ENCODE peak calls at places on chromosomes 12 and 14, in six cellular contexts. Z is iris pigment epithelial cell; N is glomerular endothelial cell; A is naive thymus-derived CD4-positive, alpha-beta T cell; I is kidney epithelial cell; Y is activated CD4-positive, alpha-beta T cell treated with anti-CD3 and anti-CD28 coated beads, Interleukin-2, amount 50 U/mL, for 48 hours. P is an unnamed sample.
A peak's percentile ranks its signal among the peaks of the same experiment; 100 is the strongest.

GRCh38 chr12:32897276-32897615 is 669 bp upstream of the PKP2 start:
- DNase-seq in Z (no peak), N (no peak), A (no peak), I (no peak), Y (no peak), P (no peak)

GRCh38 chr12:124622326-124622725 is 54.9 kb upstream of the NCOR2 start:
- DNase-seq in Z (no peak), N (no peak), A (no peak), I (no peak), Y (no peak), P (no peak)

GRCh38 chr12:50187084-50187900 is 20.1 kb upstream of the CERS5 start:
- DNase-seq in Z (peak; percentile 94), N (no peak), A (no peak), I (no peak), Y (peak; percentile 72), P (no peak)

GRCh38 chr14:99579903-99580570 is 24.0 kb downstream of the CCDC85C start:
- DNase-seq in Z (peak; percentile 40), N (no peak), A (no peak), I (peak; percentile 86), Y (no peak), P (no peak)

GRCh38 chr12:71157601-71158233 is at the start of gene TSPAN8:
- DNase-seq in Z (no peak), N (no peak), A (no peak), I (no peak), Y (no peak), P (no peak)

GRCh38 chr12:82685721-82686222 is 934 bp upstream of the TMTC2 start:
- DNase-seq in Z (peak; percentile 96), N (peak; percentile 54), A (peak; percentile 88), I (peak; percentile 67), Y (peak; percentile 96), P (peak; percentile 62)

GRCh38 chr14:20551606-20552005 is 9.2 kb downstream of the RNASE9 start:
- DNase-seq in Z (no peak), N (no peak), A (no peak), I (no peak), Y (no peak), P (no peak)

GRCh38 chr12:49428652-49429549 is 61.6 kb downstream of the SPATS2 start:
- DNase-seq in Z (peak; percentile 79), N (no peak), A (no peak), I (peak; percentile 42), Y (no peak), P (no peak)

GRCh38 chr12:49482095-49483051 is 56.5 kb upstream of the KCNH3 start:
- DNase-seq in Z (no peak), N (no peak), A (no peak), I (no peak), Y (no peak), P (no peak)

GRCh38 chr14:93954900-93955891 is 21.2 kb downstream of the ASB2 start:
- DNase-seq in Z (no peak), N (no peak), A (no peak), I (no peak), Y (peak; percentile 60), P (no peak)

GRCh38 chr12:24838531-24838950 is 110.4 kb downstream of the BCAT1 start:
- DNase-seq in Z (peak; percentile 99), N (no peak), A (no peak), I (no peak), Y (peak; percentile 32), P (peak; percentile 75)

GRCh38 chr14:80477388-80478160 is 266.3 kb upstream of the DIO2 start:
- DNase-seq in Z (peak; percentile 26), N (no peak), A (no peak), I (no peak), Y (no peak), P (no peak)

GRCh38 chr14:104792101-104792884 is 3.3 kb downstream of the AKT1 start:
- DNase-seq in Z (no peak), N (no peak), A (no peak), I (no peak), Y (no peak), P (no peak)

GRCh38 chr12:68222336-68222735 is 3.3 kb downstream of the IL26 start:
- DNase-seq in Z (peak; percentile 11), N (no peak), A (no peak), I (no peak), Y (no peak), P (no peak)

P was measured in SK-N-MC.